ENCODE peak calls at places on chromosomes 6 and 20, in five cellular contexts. X is GM04504; K is GM13976; I is T-cell; L is stimulated activated CD4-positive, alpha-beta T cell treated with anti-CD3 and anti-CD28 coated beads, Interleukin-4, amount 100 ng/mL, for 1 hour. U is an unnamed sample.

GRCh38 chr6:53704700-53705099 is 39.1 kb upstream of the KLHL31 start:
- DNase-seq in X (no peak), K (no peak), I (no peak), L (no peak), U (no peak)

GRCh38 chr6:157885876-157886275 is 62.8 kb downstream of the SNX9 start:
- DNase-seq in X (no peak), K (no peak), I (no peak), L (no peak), U (no peak)

GRCh38 chr6:139112146-139112545 is 22.7 kb upstream of the HECA start:
- DNase-seq in X (no peak), K (no peak), I (no peak), L (no peak), U (no peak)

GRCh38 chr6:64084201-64084663 is 448.6 kb downstream of the PHF3 start:
- DNase-seq in X (no peak), K (no peak), I (no peak), L (no peak), U (no peak)

GRCh38 chr6:111805511-111806181 is 67.6 kb downstream of the FYN start:
- DNase-seq in X (no peak), K (peak; percentile 33), I (no peak), L (peak; percentile 44), U (no peak)

GRCh38 chr6:18997375-18997826 is 610.3 kb downstream of the RNF144B start:
- DNase-seq in X (peak; percentile 10), K (peak; percentile 29), I (no peak), L (no peak), U (no peak)

GRCh38 chr6:38806833-38807232 is 91.7 kb downstream of the DNAH8 start:
- DNase-seq in X (no peak), K (no peak), I (no peak), L (no peak), U (no peak)

GRCh38 chr6:27902335-27903314 is 9.6 kb downstream of the OR2B2 start:
- DNase-seq in X (peak; percentile 54), K (peak; percentile 62), I (peak; percentile 84), L (peak; percentile 80), U (peak; percentile 68)

GRCh38 chr20:61744691-61745396 is 320.8 kb downstream of the TAF4 start:
- DNase-seq in X (no peak), K (no peak), I (no peak), L (no peak), U (no peak)

U was measured in NCI-H1436.